ENCODE peak calls at places on chromosomes 4 and X, in seven cellular contexts. Q, K, U, I, X, B and F are unnamed samples.

GRCh38 chr4:10554694-10555093 is 97.5 kb upstream of the ZNF518B start:
- DNase-seq in K (peak), Q (no peak), X (no peak), B (no peak), U (no peak), I (peak), F (peak)

GRCh38 chr4:66572949-66573348 is 902.7 kb upstream of the EPHA5 start:
- DNase-seq in K (peak), Q (no peak), I (no peak), U (no peak), B (no peak), X (no peak), F (no peak)

GRCh38 chrX:151982217-151982616 is 7.7 kb upstream of the GABRE start:
- DNase-seq in B (no peak), X (no peak), I (no peak), U (no peak), Q (no peak), K (peak), F (peak)

GRCh38 chr4:73661646-73662119 is 41.4 kb upstream of the RASSF6 start:
- DNase-seq in I (no peak), K (peak), B (no peak), U (no peak), Q (no peak), X (no peak), F (no peak)

GRCh38 chr4:103719320-103720204 is at the start of gene TACR3:
- DNase-seq in X (no peak), K (no peak), Q (no peak), B (no peak), U (no peak), I (no peak), F (no peak)

GRCh38 chrX:145099204-145099603 is 148.1 kb upstream of the SPANXN1 start:
- DNase-seq in I (no peak), Q (no peak), K (no peak), U (no peak), B (no peak), X (no peak), F (no peak)

GRCh38 chr4:150579591-150580234 is 2.2 kb upstream of the MAB21L2 start:
- DNase-seq in B (no peak), K (no peak), U (no peak), X (no peak), Q (no peak), I (no peak), F (no peak)

GRCh38 chrX:68084765-68085164 is 348.5 kb downstream of the OPHN1 start:
- DNase-seq in B (no peak), K (peak), X (no peak), U (no peak), I (no peak), Q (no peak), F (no peak)

GRCh38 chrX:72060196-72060974 is 71.3 kb downstream of the RTL5 start:
- DNase-seq in Q (no peak), K (no peak), U (no peak), X (peak), I (peak), B (peak), F (no peak)

GRCh38 chr4:147094228-147094627 is 148.6 kb upstream of the TTC29 start:
- DNase-seq in K (no peak), X (no peak), Q (no peak), U (no peak), I (no peak), B (no peak), F (no peak)

GRCh38 chr4:56313132-56313531 is 74.2 kb downstream of the AASDH start:
- DNase-seq in X (no peak), K (no peak), B (no peak), U (no peak), I (no peak), Q (no peak), F (no peak)

GRCh38 chr4:19722404-19722803 is 529.3 kb upstream of the SLIT2 start:
- DNase-seq in K (no peak), I (no peak), X (no peak), U (no peak), Q (no peak), B (no peak), F (no peak)

GRCh38 chr4:8916914-8917305 is 45.3 kb upstream of the HMX1 start:
- DNase-seq in U (no peak), Q (no peak), I (no peak), K (no peak), X (no peak), B (no peak), F (no peak)